ENCODE peak calls at places on chromosome 20, in five cellular contexts. One of them, this sample, is unnamed.

GRCh38 chr20:34195355-34195754 is 45.9 kb upstream of the ASIP start:
- DNase-seq in NCI-H345: no peak
- DNase-seq in sigmoid colon: no peak
- DNase-seq in cardiac muscle cell: no peak
- DNase-seq in stimulated activated CD8-positive, alpha-beta memory T cell treated with anti-CD3 and anti-CD28 coated beads, Interleukin-2, amount 100 ng/mL, for 48 hours: no peak
- DNase-seq in this sample: no peak

GRCh38 chr20:58169441-58169840 is 59.0 kb downstream of the ANKRD60 start:
- DNase-seq in NCI-H345: no peak
- DNase-seq in sigmoid colon: no peak
- DNase-seq in cardiac muscle cell: no peak
- DNase-seq in stimulated activated CD8-positive, alpha-beta memory T cell treated with anti-CD3 and anti-CD28 coated beads, Interleukin-2, amount 100 ng/mL, for 48 hours: no peak
- DNase-seq in this sample: no peak

GRCh38 chr20:47117325-47117724 is 222.7 kb downstream of the EYA2 start:
- DNase-seq in stimulated activated CD8-positive, alpha-beta memory T cell treated with anti-CD3 and anti-CD28 coated beads, Interleukin-2, amount 100 ng/mL, for 48 hours: no peak
- DNase-seq in cardiac muscle cell: no peak
- DNase-seq in NCI-H345: no peak
- DNase-seq in sigmoid colon: peak
- DNase-seq in this sample: no peak

GRCh38 chr20:61659652-61660346 is 405.9 kb downstream of the TAF4 start:
- DNase-seq in NCI-H345: no peak
- DNase-seq in cardiac muscle cell: no peak
- DNase-seq in stimulated activated CD8-positive, alpha-beta memory T cell treated with anti-CD3 and anti-CD28 coated beads, Interleukin-2, amount 100 ng/mL, for 48 hours: no peak
- DNase-seq in sigmoid colon: no peak
- DNase-seq in this sample: no peak

GRCh38 chr20:58722877-58723627 is 30.5 kb downstream of the NPEPL1 start:
- DNase-seq in NCI-H345: no peak
- DNase-seq in stimulated activated CD8-positive, alpha-beta memory T cell treated with anti-CD3 and anti-CD28 coated beads, Interleukin-2, amount 100 ng/mL, for 48 hours: no peak
- DNase-seq in cardiac muscle cell: no peak
- DNase-seq in sigmoid colon: peak
- DNase-seq in this sample: no peak

GRCh38 chr20:24109537-24109936 is 121.0 kb upstream of the GGTLC1 start:
- DNase-seq in sigmoid colon: no peak
- DNase-seq in cardiac muscle cell: no peak
- DNase-seq in stimulated activated CD8-positive, alpha-beta memory T cell treated with anti-CD3 and anti-CD28 coated beads, Interleukin-2, amount 100 ng/mL, for 48 hours: no peak
- DNase-seq in NCI-H345: no peak
- DNase-seq in this sample: no peak

GRCh38 chr20:24971702-24972101 is 20.8 kb downstream of the APMAP start:
- DNase-seq in cardiac muscle cell: no peak
- DNase-seq in NCI-H345: no peak
- DNase-seq in sigmoid colon: peak
- DNase-seq in stimulated activated CD8-positive, alpha-beta memory T cell treated with anti-CD3 and anti-CD28 coated beads, Interleukin-2, amount 100 ng/mL, for 48 hours: no peak
- DNase-seq in this sample: no peak

GRCh38 chr20:61694666-61695065 is 371.0 kb downstream of the TAF4 start:
- DNase-seq in cardiac muscle cell: no peak
- DNase-seq in sigmoid colon: no peak
- DNase-seq in NCI-H345: no peak
- DNase-seq in stimulated activated CD8-positive, alpha-beta memory T cell treated with anti-CD3 and anti-CD28 coated beads, Interleukin-2, amount 100 ng/mL, for 48 hours: no peak
- DNase-seq in this sample: no peak

GRCh38 chr20:4326194-4327065 is 311.1 kb upstream of the RNF24 start:
- DNase-seq in cardiac muscle cell: no peak
- DNase-seq in sigmoid colon: no peak
- DNase-seq in NCI-H345: no peak
- DNase-seq in stimulated activated CD8-positive, alpha-beta memory T cell treated with anti-CD3 and anti-CD28 coated beads, Interleukin-2, amount 100 ng/mL, for 48 hours: no peak
- DNase-seq in this sample: no peak

GRCh38 chr20:7113577-7114466 is 346.3 kb downstream of the BMP2 start:
- DNase-seq in cardiac muscle cell: peak
- DNase-seq in sigmoid colon: no peak
- DNase-seq in NCI-H345: peak
- DNase-seq in stimulated activated CD8-positive, alpha-beta memory T cell treated with anti-CD3 and anti-CD28 coated beads, Interleukin-2, amount 100 ng/mL, for 48 hours: no peak
- DNase-seq in this sample: peak

GRCh38 chr20:11035211-11035610 is 361.4 kb upstream of the JAG1 start:
- DNase-seq in sigmoid colon: no peak
- DNase-seq in NCI-H345: no peak
- DNase-seq in cardiac muscle cell: no peak
- DNase-seq in stimulated activated CD8-positive, alpha-beta memory T cell treated with anti-CD3 and anti-CD28 coated beads, Interleukin-2, amount 100 ng/mL, for 48 hours: no peak
- DNase-seq in this sample: no peak

This sample was measured in NCI-H1092 treated with DMSO at 0.1 percent for 48 hours.